ENCODE peak calls at places on chromosome 14, in five cellular contexts. G is left ventricle myocardium inferior, A is cardiac muscle cell, Z is A549, X is activated B cell treated with CpG ODN at 0.5 μM for 24 hours. F is an unnamed sample.
A peak's percentile ranks its signal among the peaks of the same experiment; 100 is the strongest.

GRCh38 chr14:30142216-30142615 is 214.6 kb upstream of the PRKD1 start:
- DNase-seq in G (no peak), Z (no peak), X (no peak), A (no peak), F (no peak)

GRCh38 chr14:59275668-59276067 is 87.2 kb downstream of the DAAM1 start:
- DNase-seq in G (no peak), A (peak; percentile 88), Z (peak; percentile 53), X (no peak), F (no peak)

GRCh38 chr14:104891121-104891551 is 26.1 kb downstream of the CEP170B start:
- DNase-seq in A (no peak), G (peak; percentile 9), Z (no peak), X (no peak), F (no peak)

GRCh38 chr14:68935761-68936209 is 43.3 kb downstream of the ACTN1 start:
- DNase-seq in X (no peak), A (peak; percentile 61), Z (no peak), G (no peak), F (no peak)

GRCh38 chr14:61620130-61620946 is 75.0 kb upstream of the HIF1A start:
- DNase-seq in X (no peak), A (peak; percentile 98), G (no peak), Z (no peak), F (no peak)

GRCh38 chr14:76985021-76985420 is 43.5 kb downstream of the IRF2BPL start:
- DNase-seq in Z (no peak), A (peak; percentile 66), G (no peak), X (no peak), F (no peak)

GRCh38 chr14:64741961-64742360 is 37.7 kb downstream of the PLEKHG3 start:
- DNase-seq in Z (no peak), X (no peak), A (no peak), G (no peak), F (no peak)

GRCh38 chr14:74875941-74876913 is at the start of gene PROX2:
- DNase-seq in G (no peak), X (no peak), A (no peak), Z (no peak), F (no peak)

GRCh38 chr14:103692871-103693270 is 22.4 kb downstream of the XRCC3 start:
- DNase-seq in A (no peak), X (no peak), G (no peak), Z (no peak), F (no peak)

GRCh38 chr14:103576371-103577024 is 13.7 kb downstream of the COA8 start:
- DNase-seq in X (no peak), A (peak; percentile 94), G (peak; percentile 87), Z (peak; percentile 81), F (no peak)

GRCh38 chr14:58637391-58638230 is at the start of gene DACT1:
- DNase-seq in X (peak; percentile 52), G (peak; percentile 76), Z (peak; percentile 35), A (peak; percentile 86), F (peak; percentile 63)

GRCh38 chr14:65249471-65250161 is 147.3 kb upstream of the MAX start:
- DNase-seq in A (no peak), G (no peak), Z (no peak), X (no peak), F (no peak)

GRCh38 chr14:104656014-104656714 is 33.3 kb upstream of the INF2 start:
- DNase-seq in Z (no peak), G (no peak), X (peak; percentile 56), A (peak; percentile 15), F (no peak)

GRCh38 chr14:65228436-65228835 is 126.1 kb upstream of the MAX start:
- DNase-seq in G (no peak), A (no peak), Z (no peak), X (no peak), F (no peak)

GRCh38 chr14:21227981-21228380 is 41.3 kb downstream of the HNRNPC start:
- DNase-seq in Z (no peak), A (no peak), X (no peak), G (no peak), F (no peak)

GRCh38 chr14:36271939-36272907 is 48.2 kb downstream of the MBIP start:
- DNase-seq in Z (no peak), G (no peak), X (no peak), A (peak; percentile 23), F (no peak)

GRCh38 chr14:53306926-53307325 is 153.8 kb upstream of the DDHD1 start:
- DNase-seq in G (no peak), A (peak; percentile 44), X (no peak), Z (no peak), F (no peak)

GRCh38 chr14:69260246-69260978 is 454 bp downstream of the GALNT16 start:
- DNase-seq in Z (peak; percentile 47), X (no peak), G (no peak), A (peak; percentile 19), F (peak; percentile 49)

GRCh38 chr14:61559641-61560201 is 135.6 kb upstream of the HIF1A start:
- DNase-seq in A (no peak), Z (peak; percentile 96), X (no peak), G (no peak), F (no peak)

GRCh38 chr14:75631453-75631831 is 29.2 kb downstream of the ERG28 start:
- DNase-seq in G (no peak), Z (no peak), X (no peak), A (no peak), F (no peak)

GRCh38 chr14:67857778-67858350 is 38.3 kb downstream of the RAD51B start:
- DNase-seq in A (no peak), X (no peak), G (no peak), Z (no peak), F (no peak)
- TF ChIP-seq CTCF in A (no peak), X (no peak), G (no peak), Z (no peak), F (no peak)

GRCh38 chr14:100278702-100279101 is 27.5 kb downstream of the SLC25A29 start:
- DNase-seq in G (no peak), X (no peak), Z (no peak), A (peak; percentile 76), F (no peak)

GRCh38 chr14:100281286-100282082 is 24.8 kb downstream of the SLC25A29 start:
- DNase-seq in X (no peak), A (no peak), Z (no peak), G (no peak), F (no peak)

GRCh38 chr14:100282083-100282350 is 24.2 kb downstream of the SLC25A29 start:
- DNase-seq in Z (no peak), X (no peak), G (no peak), A (no peak), F (no peak)

GRCh38 chr14:100279563-100279962 is 26.7 kb downstream of the SLC25A29 start:
- DNase-seq in Z (no peak), A (no peak), X (no peak), G (no peak), F (no peak)

GRCh38 chr14:100279133-100279532 is 27.1 kb downstream of the SLC25A29 start:
- DNase-seq in X (no peak), A (no peak), G (no peak), Z (no peak), F (no peak)
- TF ChIP-seq CTCF in X (no peak), A (no peak), G (no peak), Z (no peak), F (no peak)

DNA sequence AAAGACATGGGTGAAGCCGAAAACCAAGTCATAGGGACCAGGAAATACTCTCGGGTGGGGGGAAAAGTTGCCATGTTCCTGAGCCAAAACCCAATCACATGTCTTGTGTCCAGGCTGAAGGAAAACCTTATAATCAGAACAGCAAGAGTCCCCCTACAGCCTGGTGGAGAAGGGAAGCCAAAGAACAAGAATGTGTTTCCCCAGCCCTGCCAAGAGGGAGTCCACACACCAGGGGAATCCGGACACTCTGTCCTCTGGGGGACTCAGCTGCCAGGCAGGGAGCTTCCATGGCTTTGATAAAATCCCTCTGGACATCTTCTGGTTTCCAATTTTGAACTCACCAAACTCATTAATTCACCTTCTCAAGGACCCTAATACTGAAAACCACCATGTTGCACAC is 273.0 kb downstream of the FOXN3 start:
- DNase-seq in G (no peak), A (no peak), X (no peak), Z (no peak), F (no peak)
- TF ChIP-seq CTCF in G (no peak), A (no peak), X (no peak), Z (no peak), F (no peak)

GRCh38 chr14:22598896-22599244 is 770 bp downstream of the ABHD4 start:
- DNase-seq in A (peak; percentile 44), G (no peak), X (no peak), Z (peak; percentile 70), F (no peak)
- TF ChIP-seq CTCF in A (peak; percentile 31), G (peak; percentile 17), X (no peak), Z (peak; percentile 37), F (peak; percentile 49)

DNA sequence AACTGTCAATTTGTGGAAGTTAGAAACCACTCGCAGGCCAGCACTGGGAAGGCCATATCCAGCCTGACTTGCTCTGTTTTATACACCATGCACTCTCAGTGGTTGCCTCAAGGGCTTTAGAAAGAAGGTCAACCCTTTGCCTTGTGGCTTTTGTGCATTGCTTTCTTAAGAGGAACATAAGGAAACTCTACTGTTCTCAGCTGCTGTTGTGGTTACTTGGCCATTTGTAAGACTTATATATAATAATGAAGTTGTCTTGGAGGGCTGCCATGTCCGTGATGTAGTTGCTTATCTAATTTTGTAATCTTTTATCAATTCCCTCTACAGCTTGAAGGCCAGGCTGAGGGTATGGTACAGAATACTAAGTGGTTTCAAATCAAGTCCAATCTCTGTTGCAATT is 637.8 kb downstream of the DIO2 start:
- DNase-seq in G (no peak), Z (no peak), A (peak; percentile 52), X (no peak), F (no peak)
- TF ChIP-seq CTCF in G (no peak), Z (no peak), A (no peak), X (no peak), F (no peak)

DNA sequence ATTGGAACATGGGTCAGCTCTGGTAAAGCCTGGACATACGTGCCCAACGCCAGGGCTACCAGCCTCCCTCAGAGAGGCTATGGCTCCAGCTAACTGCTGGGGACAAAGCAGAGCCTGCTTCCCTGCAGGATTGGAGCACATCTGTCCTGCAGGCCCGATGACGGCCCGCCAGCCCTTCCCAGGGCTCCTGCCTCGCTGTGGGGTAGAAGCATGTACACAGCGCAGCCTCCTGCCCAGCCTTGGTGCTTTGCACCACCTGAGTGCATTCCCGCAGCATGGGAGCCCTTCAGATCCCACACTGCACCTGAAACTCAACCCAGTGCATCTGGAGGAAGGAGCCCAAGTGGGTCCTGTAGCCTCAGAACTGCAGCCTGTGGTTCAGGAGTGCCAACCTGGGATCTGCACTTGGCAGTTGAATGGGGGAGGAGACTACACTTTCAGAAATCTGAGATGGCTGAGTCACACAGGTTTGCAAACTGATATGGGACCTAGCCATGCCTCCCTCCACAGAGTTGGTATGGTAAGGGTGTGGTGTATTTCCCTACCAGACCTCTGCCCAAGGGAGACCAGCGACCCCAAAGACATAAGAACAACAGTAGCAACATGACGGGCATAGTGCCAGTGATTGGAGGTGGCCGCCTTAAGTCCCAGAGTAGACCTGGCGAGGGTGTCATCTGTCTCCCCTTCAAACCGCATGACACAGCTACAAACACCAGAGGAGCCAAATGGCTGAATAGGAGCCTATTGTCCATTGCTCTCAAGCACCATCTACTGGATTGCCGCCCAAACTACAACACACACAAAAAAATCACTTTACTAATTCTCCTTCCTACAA is 273.9 kb upstream of the MIS18BP1 start:
- DNase-seq in Z (peak; percentile 57), G (no peak), A (no peak), X (no peak), F (no peak)
- TF ChIP-seq CTCF in Z (peak; percentile 42), G (peak; percentile 63), A (no peak), X (no peak), F (peak; percentile 68)

DNA sequence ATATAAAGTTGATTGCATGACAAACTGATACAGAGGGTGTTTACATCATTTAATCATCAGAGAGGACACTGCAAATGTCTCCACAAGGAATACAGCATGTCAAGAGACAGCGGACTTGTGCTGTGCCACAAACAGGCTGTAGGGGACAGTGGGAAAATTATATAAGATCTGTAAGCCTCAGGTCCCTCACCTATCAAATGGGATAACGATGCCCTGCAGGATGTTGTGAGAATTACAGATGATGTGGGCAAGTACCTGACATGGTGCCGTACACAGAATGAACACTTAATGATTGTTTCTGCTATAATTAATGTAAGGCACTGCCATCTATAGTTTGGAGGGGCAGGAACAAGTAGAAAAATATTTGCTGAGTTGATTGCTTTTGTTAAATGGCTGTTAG is 81.9 kb upstream of the GTF2A1 start:
- DNase-seq in Z (peak; percentile 22), A (no peak), G (no peak), X (no peak), F (no peak)
- TF ChIP-seq CTCF in Z (no peak), A (no peak), G (no peak), X (no peak), F (peak; percentile 52)